ENCODE peak calls at places on chromosomes 11 and 22, in six cellular contexts. J is mammary epithelial cell, Y is GM12878, G is HCT116, H is uterus, W is neural progenitor cell. F is an unnamed sample.

GRCh38 chr11:62981743-62982142 is 3.0 kb downstream of the SLC22A6 start:
- DNase-seq in H (no peak), W (no peak), Y (no peak), J (no peak), G (no peak), F (no peak)

GRCh38 chr11:65589444-65590239 is 6.0 kb downstream of the KCNK7 start:
- DNase-seq in J (no peak), Y (no peak), H (no peak), G (no peak), W (no peak), F (no peak)

GRCh38 chr11:128741511-128741910 is 47.6 kb downstream of the FLI1 start:
- DNase-seq in Y (no peak), W (no peak), G (no peak), H (no peak), J (no peak), F (no peak)

GRCh38 chr11:63574856-63575602 is 11.8 kb upstream of the PLAAT2 start:
- DNase-seq in H (peak; percentile 67), W (no peak), J (no peak), Y (no peak), G (no peak), F (peak; percentile 75)

GRCh38 chr11:130449996-130450419 is 1.6 kb downstream of the ADAMTS15 start:
- DNase-seq in G (no peak), J (no peak), H (peak; percentile 75), Y (no peak), W (peak; percentile 90), F (no peak)

GRCh38 chr11:126415128-126415527 is 59.6 kb downstream of the ST3GAL4 start:
- DNase-seq in Y (no peak), J (no peak), G (no peak), W (no peak), H (peak; percentile 90), F (no peak)

GRCh38 chr11:945986-946385 is 20.3 kb downstream of the AP2A2 start:
- DNase-seq in Y (no peak), J (no peak), H (no peak), W (peak; percentile 95), G (no peak), F (no peak)

GRCh38 chr11:86888164-86888977 is 66.8 kb downstream of the FZD4 start:
- DNase-seq in G (no peak), J (no peak), Y (no peak), W (no peak), H (no peak), F (no peak)

GRCh38 chr22:50672471-50673230 is at the start of gene SHANK3:
- DNase-seq in Y (no peak), G (no peak), W (no peak), J (no peak), H (peak; percentile 80), F (no peak)

GRCh38 chr11:68938816-68939582 is 35.3 kb downstream of the IGHMBP2 start:
- DNase-seq in Y (no peak), H (no peak), G (no peak), J (no peak), W (no peak), F (no peak)

GRCh38 chr11:1150769-1151365 is 6.9 kb upstream of the MUC5AC start:
- DNase-seq in W (no peak), J (no peak), H (no peak), G (no peak), Y (no peak), F (peak; percentile 32)

GRCh38 chr22:42484506-42484905 is 35.1 kb downstream of the RRP7A start:
- DNase-seq in G (no peak), J (no peak), Y (no peak), W (no peak), H (no peak), F (no peak)

GRCh38 chr11:61609970-61610347 is 29.1 kb upstream of the SYT7 start:
- DNase-seq in G (no peak), H (no peak), J (peak; percentile 38), Y (no peak), W (peak; percentile 64), F (peak; percentile 71)

GRCh38 chr11:125071408-125071807 is 8.3 kb downstream of the SLC37A2 start:
- DNase-seq in G (no peak), J (no peak), W (no peak), Y (no peak), H (no peak), F (no peak)

GRCh38 chr11:65663634-65664200 is 1.0 kb upstream of the RELA start:
- DNase-seq in J (peak; percentile 50), G (no peak), Y (no peak), W (peak; percentile 52), H (peak; percentile 85), F (no peak)

GRCh38 chr11:64877390-64878222 is 815 bp downstream of the EHD1 start:
- DNase-seq in J (no peak), H (no peak), W (peak; percentile 48), Y (no peak), G (no peak), F (no peak)

GRCh38 chr22:20203142-20204099 is 52.6 kb upstream of the CCDC188 start:
- DNase-seq in Y (no peak), J (no peak), H (no peak), W (peak; percentile 89), G (no peak), F (peak; percentile 86)

GRCh38 chr11:48037709-48038468 is 57.5 kb downstream of the PTPRJ start:
- DNase-seq in Y (no peak), G (no peak), H (no peak), J (no peak), W (no peak), F (no peak)

GRCh38 chr11:68358416-68358815 is 46.0 kb downstream of the LRP5 start:
- DNase-seq in G (no peak), Y (no peak), J (no peak), W (no peak), H (no peak), F (no peak)

GRCh38 chr22:35355744-35356420 is 25.0 kb upstream of the HMOX1 start:
- DNase-seq in J (no peak), H (peak; percentile 51), W (no peak), G (no peak), Y (no peak), F (no peak)

GRCh38 chr11:86395061-86395551 is 20.4 kb downstream of the CCDC81 start:
- DNase-seq in H (peak; percentile 19), W (peak; percentile 18), Y (no peak), G (no peak), J (no peak), F (no peak)

GRCh38 chr11:122853971-122854446 is 15.7 kb downstream of the CRTAM start:
- DNase-seq in Y (no peak), H (peak; percentile 54), G (peak; percentile 84), J (peak; percentile 72), W (peak; percentile 82), F (peak; percentile 83)

GRCh38 chr11:69144719-69145365 is 10.9 kb upstream of the SMIM38 start:
- DNase-seq in H (no peak), W (no peak), J (no peak), Y (no peak), G (no peak), F (no peak)

GRCh38 chr22:46057762-46058420 is 80.9 kb upstream of the WNT7B start:
- DNase-seq in W (no peak), Y (peak; percentile 56), H (peak; percentile 64), J (peak; percentile 86), G (no peak), F (peak; percentile 7)

GRCh38 chr11:92765965-92766371 is 203.5 kb upstream of the MTNR1B start:
- DNase-seq in H (peak; percentile 44), G (no peak), Y (no peak), W (peak; percentile 65), J (no peak), F (no peak)

GRCh38 chr11:35593143-35593542 is 25.1 kb upstream of the FJX1 start:
- DNase-seq in Y (no peak), H (no peak), J (peak; percentile 93), W (no peak), G (no peak), F (no peak)

GRCh38 chr11:129608711-129609110 is 206.9 kb upstream of the TMEM45B start:
- DNase-seq in Y (no peak), W (no peak), H (no peak), J (peak; percentile 87), G (no peak), F (no peak)

GRCh38 chr11:117180020-117180419 is 1.5 kb downstream of the SIDT2 start:
- DNase-seq in J (no peak), Y (no peak), H (no peak), G (no peak), W (no peak), F (no peak)

GRCh38 chr11:95072948-95073347 is 6.2 kb downstream of the SRSF8 start:
- DNase-seq in H (no peak), G (no peak), W (no peak), J (peak; percentile 66), Y (no peak), F (no peak)

GRCh38 chr22:26903030-26903856 is 245.9 kb downstream of the MIAT start:
- DNase-seq in W (peak; percentile 74), H (no peak), J (no peak), G (no peak), Y (no peak), F (no peak)

DNA sequence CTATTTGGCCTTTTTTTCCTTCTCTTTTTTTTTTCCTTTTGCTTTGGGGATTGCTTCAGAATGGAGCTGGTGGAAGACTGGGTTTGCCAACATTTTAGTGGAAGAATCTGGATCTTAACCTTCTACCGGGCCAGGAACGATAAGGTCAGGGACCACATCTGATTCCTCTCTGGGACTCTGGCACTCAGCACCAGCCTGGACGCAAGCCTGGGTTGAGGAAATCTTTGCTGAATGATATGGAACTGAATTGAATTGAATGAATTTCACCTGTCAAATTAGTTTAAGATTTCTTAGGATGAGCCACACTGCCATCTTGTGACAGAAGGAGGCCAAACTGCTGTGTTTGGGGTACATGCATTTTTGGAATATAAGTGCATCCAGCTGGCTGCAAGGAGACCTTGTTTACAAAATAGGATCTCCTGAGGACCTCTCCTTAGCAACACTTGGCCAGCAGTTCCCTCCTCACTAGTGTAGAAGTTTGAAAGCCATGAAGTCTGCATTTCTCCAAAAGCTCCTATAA is 30.4 kb downstream of the TPBGL start:
- DNase-seq in H (no peak), W (peak; percentile 41), G (peak; percentile 13), J (no peak), Y (no peak), F (no peak)
- TF ChIP-seq CTCF in H (no peak), W (peak; percentile 65), G (peak; percentile 55), J (peak; percentile 38), Y (peak; percentile 40), F (peak; percentile 44)

GRCh38 chr22:47269689-47270088 is 507.2 kb downstream of the TBC1D22A start:
- DNase-seq in Y (no peak), W (no peak), J (no peak), G (no peak), H (no peak), F (no peak)
- H3K9me3 ChIP-seq in Y (no peaks in the 10 kb centered on the region), W (peaks cover 14% of the 10 kb centered on the region), J (peaks cover 41% of the 10 kb centered on the region), G (no peaks in the 10 kb centered on the region), H (no peaks in the 10 kb centered on the region), F (no peaks in the 10 kb centered on the region)

GRCh38 chr11:98260983-98261382 is 759.8 kb upstream of the CNTN5 start:
- DNase-seq in J (no peak), Y (no peak), W (no peak), G (no peak), H (no peak), F (no peak)
- TF ChIP-seq CTCF in J (no peak), Y (no peak), W (peak; percentile 38), G (peak; percentile 14), H (no peak), F (peak; percentile 34)

DNA sequence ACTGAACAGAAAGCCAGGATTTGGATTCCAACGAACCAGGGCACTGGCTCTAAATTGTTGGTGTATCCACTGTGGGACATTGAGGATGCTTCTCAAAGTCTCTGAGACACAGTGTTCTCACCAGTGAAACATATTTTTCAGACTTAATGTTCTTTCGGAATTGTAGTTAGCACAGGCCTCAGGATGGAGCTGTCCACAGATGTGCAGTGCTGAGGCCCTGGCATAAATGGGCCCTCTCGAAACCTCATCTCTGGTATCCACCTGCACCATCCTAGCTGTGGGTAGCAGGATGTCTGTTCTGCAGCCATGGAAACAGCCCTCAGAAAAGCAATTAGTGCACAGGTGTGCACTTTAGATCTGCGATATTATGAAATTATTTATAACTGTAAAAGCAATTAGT is 656.8 kb downstream of the TBC1D22A start:
- DNase-seq in J (no peak), H (no peak), G (no peak), W (no peak), Y (no peak), F (no peak)
- H3K9me3 ChIP-seq in J (peaks cover 30% of the 10 kb centered on the region), H (no peaks in the 10 kb centered on the region), G (no peaks in the 10 kb centered on the region), W (peaks cover 16% of the 10 kb centered on the region), Y (no peaks in the 10 kb centered on the region), F (no peaks in the 10 kb centered on the region)